ENCODE peak calls at places on chromosomes 11 and 22, in four cellular contexts. Y is transverse colon, R is DMS53, U is GM04504. I is an unnamed sample.

GRCh38 chr11:107598225-107599139 is 7.5 kb downstream of the ELMOD1 start:
- DNase-seq in Y (no peak), R (peak), U (no peak), I (no peak)

GRCh38 chr11:130644187-130644586 is 195.7 kb downstream of the ADAMTS15 start:
- DNase-seq in Y (peak), R (no peak), U (no peak), I (no peak)

GRCh38 chr11:36372101-36372767 is 76.1 kb downstream of the PRR5L start:
- DNase-seq in Y (no peak), R (no peak), U (peak), I (no peak)

GRCh38 chr11:46235777-46236688 is 41.4 kb upstream of the CREB3L1 start:
- DNase-seq in Y (no peak), R (no peak), U (no peak), I (no peak)

GRCh38 chr22:49023161-49023878 is 804.4 kb downstream of the BRD1 start:
- DNase-seq in Y (no peak), R (no peak), U (no peak), I (no peak)

GRCh38 chr11:27209562-27210005 is 153.4 kb downstream of the CCDC34 start:
- DNase-seq in Y (no peak), R (peak), U (peak), I (no peak)

GRCh38 chr11:12167098-12167999 is 57.0 kb downstream of the MICAL2 start:
- DNase-seq in Y (peak), R (peak), U (peak), I (peak)

GRCh38 chr11:1645357-1645821 is 15.8 kb downstream of the KRTAP5-5 start:
- DNase-seq in Y (no peak), R (no peak), U (no peak), I (peak)

GRCh38 chr11:17548444-17548843 is 1.4 kb downstream of the OTOG start:
- DNase-seq in Y (no peak), R (peak), U (no peak), I (no peak)

GRCh38 chr22:49687333-49687732 is 140.3 kb downstream of the BRD1 start:
- DNase-seq in Y (no peak), R (no peak), U (no peak), I (no peak)

GRCh38 chr11:129267716-129268115 is 75.6 kb upstream of the ARHGAP32 start:
- DNase-seq in Y (no peak), R (no peak), U (no peak), I (no peak)

GRCh38 chr11:109775686-109776085 is 317.5 kb upstream of the ZC3H12C start:
- DNase-seq in Y (no peak), R (no peak), U (no peak), I (no peak)

GRCh38 chr11:10941429-10941828 is 83.6 kb upstream of the ZBED5 start:
- DNase-seq in Y (no peak), R (peak), U (no peak), I (no peak)

GRCh38 chr11:86243377-86243776 is 1.2 kb upstream of the EED start:
- DNase-seq in Y (no peak), R (no peak), U (no peak), I (no peak)

GRCh38 chr22:49476176-49476575 is 351.5 kb downstream of the BRD1 start:
- DNase-seq in Y (no peak), R (no peak), U (no peak), I (peak)

GRCh38 chr11:112884012-112884767 is 77.0 kb upstream of the NCAM1 start:
- DNase-seq in Y (no peak), R (peak), U (no peak), I (no peak)

GRCh38 chr11:64000740-64001514 is 14.7 kb downstream of the OTUB1 start:
- DNase-seq in Y (no peak), R (no peak), U (no peak), I (peak)

GRCh38 chr11:98047647-98048046 is 973.1 kb upstream of the CNTN5 start:
- DNase-seq in Y (no peak), R (no peak), U (no peak), I (no peak)

I was measured in CD14-positive monocyte.